ENCODE peak calls at places on chromosomes 3 and 15, in ten cellular contexts. One of them, this sample, is unnamed.

GRCh38 chr3:72144773-72145505 is 360.0 kb upstream of the PROK2 start:
- DNase-seq in foreskin keratinocyte: no peak
- DNase-seq in ovary: no peak
- DNase-seq in GM23248: no peak
- DNase-seq in cardiac muscle cell: peak; percentile 73
- DNase-seq in adipocyte: no peak
- DNase-seq in MM.1S: no peak
- DNase-seq in endothelial cell of umbilical vein: no peak
- DNase-seq in right atrium auricular region: no peak
- DNase-seq in upper lobe of right lung: no peak
- DNase-seq in this sample: no peak

GRCh38 chr3:184765047-184765729 is 46.8 kb upstream of the VPS8 start:
- DNase-seq in MM.1S: no peak
- DNase-seq in endothelial cell of umbilical vein: no peak
- DNase-seq in ovary: no peak
- DNase-seq in adipocyte: no peak
- DNase-seq in cardiac muscle cell: no peak
- DNase-seq in upper lobe of right lung: no peak
- DNase-seq in foreskin keratinocyte: peak; percentile 100
- DNase-seq in right atrium auricular region: no peak
- DNase-seq in GM23248: no peak
- DNase-seq in this sample: no peak

GRCh38 chr15:65318870-65319356 is 14.4 kb downstream of the RNU5B-1 start:
- DNase-seq in endothelial cell of umbilical vein: peak; percentile 79
- DNase-seq in foreskin keratinocyte: peak; percentile 46
- DNase-seq in GM23248: peak; percentile 85
- DNase-seq in cardiac muscle cell: peak; percentile 87
- DNase-seq in MM.1S: peak; percentile 69
- DNase-seq in upper lobe of right lung: peak; percentile 81
- DNase-seq in ovary: peak; percentile 86
- DNase-seq in adipocyte: peak; percentile 91
- DNase-seq in right atrium auricular region: peak; percentile 76
- DNase-seq in this sample: peak; percentile 77

GRCh38 chr15:72227192-72227586 is 3.8 kb downstream of the PKM start:
- DNase-seq in GM23248: peak; percentile 92
- DNase-seq in upper lobe of right lung: no peak
- DNase-seq in cardiac muscle cell: no peak
- DNase-seq in foreskin keratinocyte: peak; percentile 96
- DNase-seq in adipocyte: peak; percentile 77
- DNase-seq in right atrium auricular region: no peak
- DNase-seq in ovary: no peak
- DNase-seq in MM.1S: no peak
- DNase-seq in endothelial cell of umbilical vein: peak; percentile 91
- DNase-seq in this sample: peak; percentile 40

GRCh38 chr3:71468311-71469130 is 115.0 kb downstream of the FOXP1 start:
- DNase-seq in MM.1S: no peak
- DNase-seq in GM23248: no peak
- DNase-seq in endothelial cell of umbilical vein: no peak
- DNase-seq in foreskin keratinocyte: no peak
- DNase-seq in ovary: no peak
- DNase-seq in adipocyte: no peak
- DNase-seq in cardiac muscle cell: peak; percentile 92
- DNase-seq in right atrium auricular region: peak; percentile 64
- DNase-seq in upper lobe of right lung: no peak
- DNase-seq in this sample: no peak

GRCh38 chr15:67193223-67194009 is 61.0 kb downstream of the AAGAB start:
- DNase-seq in GM23248: no peak
- DNase-seq in right atrium auricular region: peak; percentile 61
- DNase-seq in upper lobe of right lung: no peak
- DNase-seq in MM.1S: no peak
- DNase-seq in foreskin keratinocyte: no peak
- DNase-seq in endothelial cell of umbilical vein: no peak
- DNase-seq in ovary: no peak
- DNase-seq in adipocyte: no peak
- DNase-seq in cardiac muscle cell: no peak
- DNase-seq in this sample: peak; percentile 80

GRCh38 chr3:190825389-190826016 is 37.0 kb downstream of the GMNC start:
- DNase-seq in cardiac muscle cell: no peak
- DNase-seq in upper lobe of right lung: no peak
- DNase-seq in endothelial cell of umbilical vein: no peak
- DNase-seq in adipocyte: no peak
- DNase-seq in right atrium auricular region: no peak
- DNase-seq in foreskin keratinocyte: peak; percentile 57
- DNase-seq in GM23248: peak; percentile 33
- DNase-seq in MM.1S: no peak
- DNase-seq in ovary: no peak
- DNase-seq in this sample: no peak

GRCh38 chr15:58641660-58642059 is 107.8 kb downstream of the ADAM10 start:
- DNase-seq in endothelial cell of umbilical vein: no peak
- DNase-seq in foreskin keratinocyte: no peak
- DNase-seq in ovary: no peak
- DNase-seq in MM.1S: no peak
- DNase-seq in upper lobe of right lung: no peak
- DNase-seq in cardiac muscle cell: no peak
- DNase-seq in right atrium auricular region: no peak
- DNase-seq in GM23248: no peak
- DNase-seq in adipocyte: no peak
- DNase-seq in this sample: no peak

GRCh38 chr3:160796813-160797164 is 40.8 kb downstream of the PPM1L start:
- DNase-seq in upper lobe of right lung: no peak
- DNase-seq in foreskin keratinocyte: no peak
- DNase-seq in GM23248: no peak
- DNase-seq in endothelial cell of umbilical vein: no peak
- DNase-seq in right atrium auricular region: no peak
- DNase-seq in MM.1S: no peak
- DNase-seq in adipocyte: no peak
- DNase-seq in ovary: no peak
- DNase-seq in cardiac muscle cell: no peak
- DNase-seq in this sample: no peak

GRCh38 chr3:154240235-154240634 is 84.1 kb downstream of the DHX36 start:
- DNase-seq in GM23248: no peak
- DNase-seq in right atrium auricular region: no peak
- DNase-seq in upper lobe of right lung: no peak
- DNase-seq in ovary: no peak
- DNase-seq in adipocyte: no peak
- DNase-seq in foreskin keratinocyte: no peak
- DNase-seq in MM.1S: no peak
- DNase-seq in endothelial cell of umbilical vein: no peak
- DNase-seq in cardiac muscle cell: no peak
- DNase-seq in this sample: no peak

GRCh38 chr15:87538327-87538834 is 718.2 kb downstream of the NTRK3 start:
- DNase-seq in cardiac muscle cell: no peak
- DNase-seq in foreskin keratinocyte: no peak
- DNase-seq in upper lobe of right lung: no peak
- DNase-seq in ovary: no peak
- DNase-seq in MM.1S: no peak
- DNase-seq in endothelial cell of umbilical vein: no peak
- DNase-seq in GM23248: no peak
- DNase-seq in right atrium auricular region: no peak
- DNase-seq in adipocyte: no peak
- DNase-seq in this sample: no peak

GRCh38 chr3:43155464-43156121 is 49.7 kb upstream of the POMGNT2 start:
- DNase-seq in upper lobe of right lung: no peak
- DNase-seq in right atrium auricular region: peak; percentile 83
- DNase-seq in adipocyte: peak; percentile 92
- DNase-seq in foreskin keratinocyte: peak; percentile 72
- DNase-seq in cardiac muscle cell: peak; percentile 76
- DNase-seq in MM.1S: no peak
- DNase-seq in endothelial cell of umbilical vein: peak; percentile 68
- DNase-seq in GM23248: peak; percentile 96
- DNase-seq in ovary: peak; percentile 80
- DNase-seq in this sample: peak; percentile 78

GRCh38 chr3:115233021-115233420 is 85.9 kb upstream of the ZBTB20 start:
- DNase-seq in GM23248: peak; percentile 67
- DNase-seq in upper lobe of right lung: no peak
- DNase-seq in MM.1S: no peak
- DNase-seq in adipocyte: no peak
- DNase-seq in right atrium auricular region: no peak
- DNase-seq in cardiac muscle cell: no peak
- DNase-seq in foreskin keratinocyte: no peak
- DNase-seq in ovary: no peak
- DNase-seq in endothelial cell of umbilical vein: peak; percentile 9
- DNase-seq in this sample: no peak

GRCh38 chr15:80418892-80419537 is 14.8 kb downstream of the ARNT2 start:
- DNase-seq in cardiac muscle cell: peak; percentile 70
- DNase-seq in ovary: no peak
- DNase-seq in right atrium auricular region: no peak
- DNase-seq in foreskin keratinocyte: peak; percentile 21
- DNase-seq in MM.1S: peak; percentile 48
- DNase-seq in GM23248: peak; percentile 83
- DNase-seq in endothelial cell of umbilical vein: peak; percentile 16
- DNase-seq in adipocyte: peak; percentile 80
- DNase-seq in upper lobe of right lung: no peak
- DNase-seq in this sample: no peak

GRCh38 chr15:85706779-85707518 is 87.8 kb downstream of the KLHL25 start:
- DNase-seq in ovary: peak; percentile 67
- DNase-seq in foreskin keratinocyte: no peak
- DNase-seq in upper lobe of right lung: no peak
- DNase-seq in endothelial cell of umbilical vein: peak; percentile 70
- DNase-seq in GM23248: peak; percentile 62
- DNase-seq in cardiac muscle cell: no peak
- DNase-seq in right atrium auricular region: peak; percentile 81
- DNase-seq in adipocyte: peak; percentile 8
- DNase-seq in MM.1S: peak; percentile 87
- DNase-seq in this sample: peak; percentile 49
- H3K4me1 ChIP-seq in ovary: peaks cover 25% of the 10 kb centered on the region
- H3K4me1 ChIP-seq in foreskin keratinocyte: no peaks in the 10 kb centered on the region
- H3K4me1 ChIP-seq in upper lobe of right lung: peaks cover 65% of the 10 kb centered on the region
- H3K4me1 ChIP-seq in endothelial cell of umbilical vein: peaks cover 26% of the 10 kb centered on the region
- H3K4me1 ChIP-seq in GM23248: peaks cover 65% of the 10 kb centered on the region
- H3K4me1 ChIP-seq in cardiac muscle cell: peaks cover 70% of the 10 kb centered on the region
- H3K4me1 ChIP-seq in right atrium auricular region: no peaks in the 10 kb centered on the region
- H3K4me1 ChIP-seq in adipocyte: peaks cover 72% of the 10 kb centered on the region
- H3K4me1 ChIP-seq in MM.1S: peaks cover 26% of the 10 kb centered on the region
- H3K4me1 ChIP-seq in this sample: peaks cover 11% of the 10 kb centered on the region

DNA sequence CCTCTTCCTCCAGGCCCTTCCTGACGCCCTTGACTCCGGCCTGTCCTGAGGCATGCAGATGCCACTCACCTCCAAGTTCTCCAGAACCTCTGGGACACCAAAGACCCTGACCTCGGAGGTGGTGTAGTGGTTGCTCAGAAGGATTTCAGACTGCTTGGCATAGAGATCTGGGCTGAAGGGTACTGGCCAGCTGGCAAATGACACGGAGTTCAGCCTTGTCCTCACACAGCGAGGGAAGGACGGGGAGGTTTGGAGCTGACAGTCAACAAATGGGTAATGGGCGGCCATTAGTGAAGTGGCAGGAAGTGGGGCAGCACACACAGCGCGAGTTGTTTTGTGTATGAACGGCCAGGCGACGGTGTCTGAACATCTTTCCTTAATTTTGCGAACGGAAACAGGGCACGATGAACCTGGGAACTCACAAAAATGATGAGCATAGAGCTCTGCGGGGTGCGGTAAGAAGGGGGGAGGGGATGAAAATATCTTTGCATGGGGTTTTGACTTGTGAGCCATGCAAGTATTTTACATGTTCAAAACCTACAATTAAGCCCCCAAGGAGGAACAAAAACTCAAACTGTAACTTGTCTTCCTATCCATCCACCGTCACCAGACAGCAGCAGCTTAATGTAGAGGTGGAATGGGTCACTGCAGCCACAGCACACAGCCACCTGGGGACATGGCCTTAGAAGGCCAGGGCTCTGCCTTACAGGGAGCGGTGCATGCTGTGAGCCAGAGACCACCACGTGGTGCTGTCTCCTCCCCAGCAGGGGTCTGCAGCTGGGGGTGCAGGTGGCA is 43.6 kb upstream of the RPL32 start:
- DNase-seq in right atrium auricular region: no peak
- DNase-seq in upper lobe of right lung: no peak
- DNase-seq in MM.1S: no peak
- DNase-seq in GM23248: no peak
- DNase-seq in endothelial cell of umbilical vein: no peak
- DNase-seq in foreskin keratinocyte: no peak
- DNase-seq in ovary: no peak
- DNase-seq in cardiac muscle cell: no peak
- DNase-seq in adipocyte: no peak
- DNase-seq in this sample: no peak
- H3K4me1 ChIP-seq in right atrium auricular region: no peaks in the 10 kb centered on the region
- H3K4me1 ChIP-seq in upper lobe of right lung: no peaks in the 10 kb centered on the region
- H3K4me1 ChIP-seq in MM.1S: peaks cover 9% of the 10 kb centered on the region
- H3K4me1 ChIP-seq in GM23248: no peaks in the 10 kb centered on the region
- H3K4me1 ChIP-seq in endothelial cell of umbilical vein: no peaks in the 10 kb centered on the region
- H3K4me1 ChIP-seq in foreskin keratinocyte: no peaks in the 10 kb centered on the region
- H3K4me1 ChIP-seq in ovary: peaks cover 2% of the 10 kb centered on the region
- H3K4me1 ChIP-seq in cardiac muscle cell: no peaks in the 10 kb centered on the region
- H3K4me1 ChIP-seq in adipocyte: no peaks in the 10 kb centered on the region
- H3K4me1 ChIP-seq in this sample: no peaks in the 10 kb centered on the region

DNA sequence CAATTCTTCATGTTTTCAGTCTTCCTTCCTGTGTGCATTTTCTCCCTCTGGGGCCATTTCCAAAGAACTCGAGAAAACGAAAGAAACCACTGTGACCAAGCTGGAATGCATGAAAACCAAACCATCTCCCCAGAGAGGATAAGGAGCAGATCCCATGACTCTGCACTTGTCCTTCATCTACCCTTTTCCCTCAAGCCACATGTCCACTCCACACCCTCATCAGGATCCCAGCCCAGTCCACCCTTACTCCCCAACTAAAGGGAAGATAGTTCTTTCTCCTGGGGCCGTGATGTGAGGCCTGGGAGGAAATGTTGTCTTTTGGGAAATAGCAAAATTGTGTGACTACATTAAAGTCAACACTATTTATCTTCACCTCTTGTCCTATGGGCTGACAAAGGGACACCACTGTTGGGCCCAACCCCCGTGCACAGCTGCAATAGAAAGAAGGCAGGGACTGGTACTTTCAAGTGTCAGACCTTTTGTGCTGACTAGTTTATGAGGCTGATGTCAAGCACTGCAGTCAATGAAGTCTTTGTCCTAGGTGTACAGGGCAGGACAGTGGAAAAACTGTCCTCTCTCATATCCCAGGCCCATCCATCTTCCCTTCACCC is 487.2 kb upstream of the NR2F2 start:
- DNase-seq in ovary: no peak
- DNase-seq in adipocyte: peak; percentile 93
- DNase-seq in foreskin keratinocyte: no peak
- DNase-seq in upper lobe of right lung: no peak
- DNase-seq in endothelial cell of umbilical vein: no peak
- DNase-seq in MM.1S: peak; percentile 40
- DNase-seq in cardiac muscle cell: no peak
- DNase-seq in GM23248: peak; percentile 15
- DNase-seq in right atrium auricular region: no peak
- DNase-seq in this sample: no peak
- H3K4me1 ChIP-seq in ovary: peaks cover 16% of the 10 kb centered on the region
- H3K4me1 ChIP-seq in adipocyte: peaks cover 48% of the 10 kb centered on the region
- H3K4me1 ChIP-seq in foreskin keratinocyte: no peaks in the 10 kb centered on the region
- H3K4me1 ChIP-seq in upper lobe of right lung: no peaks in the 10 kb centered on the region
- H3K4me1 ChIP-seq in endothelial cell of umbilical vein: peaks cover 9% of the 10 kb centered on the region
- H3K4me1 ChIP-seq in MM.1S: peaks cover 39% of the 10 kb centered on the region
- H3K4me1 ChIP-seq in cardiac muscle cell: peaks cover 3% of the 10 kb centered on the region
- H3K4me1 ChIP-seq in GM23248: peaks cover 16% of the 10 kb centered on the region
- H3K4me1 ChIP-seq in right atrium auricular region: no peaks in the 10 kb centered on the region
- H3K4me1 ChIP-seq in this sample: no peaks in the 10 kb centered on the region

DNA sequence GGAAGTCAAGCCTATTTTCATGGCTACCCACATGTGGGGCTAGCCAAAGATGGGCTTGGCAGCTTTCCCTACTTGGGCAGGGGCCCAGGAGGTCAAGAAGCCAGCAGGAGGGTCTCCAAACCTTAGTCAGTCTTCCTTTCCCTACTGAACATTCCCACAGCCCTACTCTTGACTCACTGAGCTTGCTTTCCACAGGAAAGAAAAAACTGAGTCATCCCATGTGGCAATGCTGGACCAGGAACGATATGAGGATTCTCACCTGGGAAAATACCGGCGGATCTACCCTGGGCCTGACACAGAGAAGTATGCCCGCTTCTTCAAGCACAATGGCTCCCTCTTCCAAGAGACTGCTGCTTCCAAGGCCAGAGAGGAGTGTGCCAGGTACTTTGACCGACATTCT is 3.7 kb upstream of the NGRN start:
- DNase-seq in GM23248: peak; percentile 72
- DNase-seq in right atrium auricular region: no peak
- DNase-seq in upper lobe of right lung: no peak
- DNase-seq in cardiac muscle cell: no peak
- DNase-seq in endothelial cell of umbilical vein: peak; percentile 92
- DNase-seq in adipocyte: no peak
- DNase-seq in MM.1S: no peak
- DNase-seq in ovary: no peak
- DNase-seq in foreskin keratinocyte: peak; percentile 80
- DNase-seq in this sample: no peak
- H3K4me1 ChIP-seq in GM23248: peaks cover 19% of the 10 kb centered on the region
- H3K4me1 ChIP-seq in right atrium auricular region: no peaks in the 10 kb centered on the region
- H3K4me1 ChIP-seq in upper lobe of right lung: peaks cover 13% of the 10 kb centered on the region
- H3K4me1 ChIP-seq in cardiac muscle cell: peaks cover 6% of the 10 kb centered on the region
- H3K4me1 ChIP-seq in endothelial cell of umbilical vein: peaks cover 54% of the 10 kb centered on the region
- H3K4me1 ChIP-seq in adipocyte: peaks cover 32% of the 10 kb centered on the region
- H3K4me1 ChIP-seq in MM.1S: peaks cover 23% of the 10 kb centered on the region
- H3K4me1 ChIP-seq in ovary: peaks cover 4% of the 10 kb centered on the region
- H3K4me1 ChIP-seq in foreskin keratinocyte: peaks cover 5% of the 10 kb centered on the region
- H3K4me1 ChIP-seq in this sample: no peaks in the 10 kb centered on the region